ENCODE peak calls at places on chromosomes 12 and 14, in four cellular contexts. F is fibroblast of lung; H is CD8-positive, alpha-beta memory T cell; T is BE2C. K is an unnamed sample. For H3K36me3 and H3K27me3, the result is how much of the 10 kb centered on the place peaks cover.

GRCh38 chr14:100665518-100666032 is 61.1 kb upstream of the DLK1 start:
- DNase-seq in H (no peak), F (peak), T (no peak), K (no peak)

GRCh38 chr12:84607170-84607569 is 305.4 kb downstream of the SLC6A15 start:
- DNase-seq in H (no peak), F (no peak), T (no peak), K (no peak)

GRCh38 chr14:58152569-58152857 is 500 bp upstream of the ARMH4 start:
- DNase-seq in F (no peak), H (no peak), T (no peak), K (no peak)

GRCh38 chr12:67919406-67919805 is 69.8 kb upstream of the IFNG-AS1 start:
- DNase-seq in F (no peak), T (no peak), H (no peak), K (no peak)

GRCh38 chr14:36300337-36300736 is 20.1 kb downstream of the MBIP start:
- DNase-seq in H (no peak), T (no peak), F (peak), K (no peak)

GRCh38 chr12:95574030-95574429 is 22.8 kb upstream of the USP44 start:
- DNase-seq in F (no peak), H (no peak), T (no peak), K (peak)

GRCh38 chr14:76842414-76842813 is 16.2 kb downstream of the LRRC74A start:
- DNase-seq in H (no peak), F (no peak), T (no peak), K (no peak)

GRCh38 chr14:61812347-61813100 is 50.3 kb downstream of the SNAPC1 start:
- DNase-seq in H (no peak), T (peak), F (no peak), K (peak)

GRCh38 chr12:21065845-21066244 is 65.1 kb upstream of the SLCO1B1 start:
- DNase-seq in H (no peak), T (no peak), F (no peak), K (no peak)

GRCh38 chr14:52706724-52707706 is at the start of gene PSMC6:
- DNase-seq in T (peak), H (peak), F (peak), K (peak)

GRCh38 chr14:52703225-52703624 is 3.8 kb upstream of the PSMC6 start:
- DNase-seq in T (no peak), H (no peak), F (peak), K (no peak)

GRCh38 chr14:52701223-52701622 is 5.8 kb upstream of the PSMC6 start:
- DNase-seq in F (no peak), T (no peak), H (no peak), K (no peak)

GRCh38 chr14:52703664-52704063 is 3.3 kb upstream of the PSMC6 start:
- DNase-seq in H (no peak), F (no peak), T (no peak), K (no peak)

GRCh38 chr14:52706286-52706685 is 714 bp upstream of the PSMC6 start:
- DNase-seq in T (no peak), F (peak), H (peak), K (no peak)
- H3K4me3 ChIP-seq in T (peak), F (peak), H (peak), K (no peak)

GRCh38 chr14:69088523-69089445 is 64.1 kb downstream of the DCAF5 start:
- DNase-seq in H (no peak), T (no peak), F (no peak), K (no peak)
- H3K36me3 ChIP-seq in H (under half), T (under half), F (under half), K (under half)

DNA sequence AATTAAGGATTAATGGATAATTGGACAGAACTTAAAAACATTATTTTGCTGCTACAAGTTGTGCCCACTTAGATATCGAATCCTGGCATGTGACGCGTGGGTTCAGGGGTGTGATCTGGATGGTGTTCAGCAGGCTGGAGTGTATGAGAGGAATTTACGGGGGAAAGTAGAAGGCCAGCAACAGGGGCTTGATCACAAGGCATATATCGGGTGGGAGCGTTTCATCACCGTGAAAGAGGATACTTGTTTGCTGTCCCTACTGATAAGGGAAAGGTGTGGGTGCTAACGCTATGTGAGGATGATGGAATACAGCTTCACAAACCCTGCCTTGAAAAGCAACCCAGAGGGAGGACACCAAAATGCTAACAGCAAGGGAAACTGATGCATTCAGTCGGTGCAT is 13.3 kb downstream of the HHIPL1 start:
- DNase-seq in F (no peak), H (no peak), T (no peak), K (no peak)
- H3K27me3 ChIP-seq in F (under half), H (under half), T (under half), K (under half)

DNA sequence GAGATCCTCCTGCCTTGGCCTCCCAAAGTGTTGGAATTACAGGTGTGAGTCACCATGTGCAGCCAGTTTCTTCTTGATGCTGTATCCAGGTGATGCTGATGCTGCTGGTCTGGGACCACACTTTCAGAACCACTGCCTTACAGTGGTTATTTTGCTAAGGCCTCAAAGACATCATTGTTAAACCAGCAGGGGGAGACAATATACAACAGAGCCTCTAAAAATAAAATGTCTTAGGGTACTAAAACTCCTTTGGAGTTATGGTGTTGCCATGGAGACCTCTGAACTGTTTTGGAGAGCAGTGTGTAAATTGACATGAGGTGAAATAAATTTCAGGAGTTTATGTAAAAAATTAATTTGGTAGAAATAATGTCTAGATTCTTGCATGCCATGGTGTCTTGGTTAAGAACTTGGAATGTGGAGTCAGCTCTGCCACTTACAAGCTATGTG is 1.1 kb upstream of the ARG2 start:
- DNase-seq in H (no peak), T (no peak), F (peak), K (peak)
- H3K4me3 ChIP-seq in H (no peak), T (no peak), F (no peak), K (no peak)

GRCh38 chr12:93315907-93316622 is 61.7 kb upstream of the NUDT4 start:
- DNase-seq in F (no peak), T (no peak), H (no peak), K (no peak)
- H3K36me3 ChIP-seq in F (under half), T (under half), H (under half), K (under half)

DNA sequence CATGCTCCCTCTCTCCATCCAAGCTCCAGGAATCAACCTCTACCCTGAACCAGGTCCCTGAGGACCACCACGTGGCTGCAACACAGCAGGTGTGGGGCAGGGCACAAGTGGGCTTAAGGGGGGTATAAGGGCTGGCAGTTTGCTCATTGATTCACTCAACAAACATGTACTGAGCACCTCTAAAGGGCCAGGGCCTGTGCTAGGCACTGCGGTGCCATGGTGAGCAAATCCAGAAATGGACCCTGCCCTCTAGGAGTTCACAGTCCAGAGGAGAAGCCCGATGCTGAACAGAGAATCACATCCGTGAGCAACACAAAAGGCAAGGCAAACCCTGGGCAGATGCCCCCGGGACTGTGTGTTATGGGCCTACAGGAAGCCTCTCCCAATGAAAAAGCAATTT is 6.5 kb upstream of the AQP2 start:
- DNase-seq in T (no peak), F (no peak), H (no peak), K (no peak)
- H3K27me3 ChIP-seq in T (under half), F (under half), H (under half), K (under half)

GRCh38 chr14:59407246-59407615 is 57.9 kb downstream of the GPR135 start:
- DNase-seq in F (peak), H (no peak), T (no peak), K (no peak)
- H3K4me3 ChIP-seq in F (peak), H (no peak), T (no peak), K (no peak)

GRCh38 chr12:53079226-53080117 is at the start of gene SPRYD3:
- DNase-seq in F (peak), H (peak), T (peak), K (peak)
- H3K36me3 ChIP-seq in F (under half), H (under half), T (under half), K (under half)

GRCh38 chr14:23579311-23579630 is 681 bp upstream of the JPH4 start:
- DNase-seq in H (no peak), F (no peak), T (no peak), K (peak)

GRCh38 chr14:23579739-23580138 is 1.1 kb upstream of the JPH4 start:
- DNase-seq in F (no peak), H (no peak), T (no peak), K (peak)

GRCh38 chr14:23580948-23581281 is 2.3 kb upstream of the JPH4 start:
- DNase-seq in T (no peak), H (no peak), F (no peak), K (peak)

GRCh38 chr14:23578560-23579310 is at the start of gene JPH4:
- DNase-seq in T (no peak), F (no peak), H (no peak), K (peak)

DNA sequence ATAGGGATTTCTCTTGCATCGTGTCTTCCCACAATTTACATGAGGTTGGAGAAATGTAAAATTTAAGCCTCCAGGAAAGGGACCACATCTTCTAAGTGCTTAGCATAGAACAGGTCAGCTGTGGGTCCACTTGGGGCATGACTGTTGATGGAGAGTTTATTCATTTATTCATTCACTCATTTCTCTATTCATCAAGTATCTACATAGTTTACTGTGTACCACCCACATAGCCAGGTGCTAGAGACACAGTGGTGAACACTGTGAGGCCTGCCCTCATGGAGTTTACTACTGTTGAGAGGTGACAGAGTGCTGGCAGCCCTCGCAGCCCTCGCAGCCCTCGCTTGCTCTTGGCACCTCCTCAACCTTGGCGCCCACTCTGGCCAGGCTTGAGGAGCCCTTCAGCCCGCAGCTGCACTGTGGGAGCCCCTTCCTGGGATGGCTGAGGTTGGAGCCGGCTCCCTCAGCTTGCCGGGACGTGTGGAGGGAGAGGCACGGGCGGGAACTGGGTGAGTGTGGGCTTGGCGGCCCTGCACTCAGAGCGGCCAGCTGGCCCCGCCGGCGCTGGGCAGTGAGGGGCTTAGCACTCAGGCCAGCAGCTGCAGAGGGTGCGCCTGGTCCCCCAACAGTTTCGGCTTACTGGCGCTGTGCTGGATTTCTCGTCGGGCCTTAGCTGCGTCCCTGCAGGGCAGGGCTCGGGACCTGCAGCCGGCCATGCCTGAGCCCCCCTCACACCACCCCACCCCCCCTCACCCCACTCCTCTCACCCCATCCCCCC is 1.7 kb upstream of the JPH4 start:
- DNase-seq in F (no peak), T (no peak), H (no peak), K (no peak)
- H3K27me3 ChIP-seq in F (under half), T (under half), H (under half), K (under half)

K was measured in H7.